ENCODE peak calls at places on chromosomes 2 and 18, in ten cellular contexts. Q is brain microvascular endothelial cell, C is AG04450, N is ovary, D is cardiac fibroblast, G is astrocyte of the spinal cord, A is body of pancreas, F is transverse colon, W is kidney epithelial cell, J is AG04449. M is an unnamed sample.

GRCh38 chr2:226691265-226691664 is 108.4 kb downstream of the IRS1 start:
- DNase-seq in J (no peak), C (no peak), W (no peak), Q (no peak), A (no peak), G (peak; percentile 21), F (no peak), D (no peak), N (no peak), M (no peak)

GRCh38 chr2:74286725-74287124 is 56.5 kb downstream of the SLC4A5 start:
- DNase-seq in A (no peak), G (no peak), J (no peak), C (no peak), N (no peak), D (no peak), F (no peak), Q (no peak), W (no peak), M (peak; percentile 9)

GRCh38 chr2:227829337-227829736 is 15.7 kb downstream of the CCL20 start:
- DNase-seq in W (no peak), C (no peak), G (no peak), J (no peak), D (no peak), N (no peak), Q (no peak), F (no peak), A (no peak), M (no peak)

GRCh38 chr2:180763249-180763989 is 217.0 kb upstream of the UBE2E3 start:
- DNase-seq in Q (no peak), W (no peak), A (no peak), J (no peak), N (no peak), C (no peak), D (no peak), F (no peak), G (no peak), M (no peak)

GRCh38 chr2:149863227-149863626 is 275.7 kb upstream of the MMADHC start:
- DNase-seq in N (no peak), Q (no peak), A (no peak), D (no peak), J (no peak), W (no peak), C (no peak), G (no peak), F (no peak), M (no peak)

GRCh38 chr18:68438983-68439382 is 275.9 kb downstream of the TMX3 start:
- DNase-seq in G (no peak), D (peak; percentile 56), C (no peak), W (no peak), A (peak; percentile 5), F (no peak), N (no peak), Q (no peak), J (peak; percentile 72), M (no peak)

GRCh38 chr18:10456718-10457499 is 2.5 kb downstream of the APCDD1 start:
- DNase-seq in N (no peak), W (no peak), D (no peak), Q (no peak), G (no peak), J (no peak), F (no peak), A (no peak), C (no peak), M (no peak)

GRCh38 chr18:3154214-3154613 is 65.6 kb downstream of the MYOM1 start:
- DNase-seq in N (no peak), J (no peak), W (no peak), A (no peak), D (no peak), G (no peak), F (no peak), Q (no peak), C (no peak), M (no peak)

GRCh38 chr2:196464311-196464710 is 175.2 kb upstream of the CCDC150 start:
- DNase-seq in N (no peak), G (peak; percentile 24), J (no peak), Q (no peak), F (no peak), W (no peak), D (no peak), A (no peak), C (no peak), M (no peak)

GRCh38 chr18:22563098-22563707 is 145.5 kb upstream of the CTAGE1 start:
- DNase-seq in Q (peak; percentile 91), A (peak; percentile 63), N (peak; percentile 59), F (peak; percentile 35), G (peak; percentile 92), W (peak; percentile 61), C (peak; percentile 78), D (peak; percentile 97), J (peak; percentile 70), M (peak; percentile 64)

GRCh38 chr2:217475101-217475500 is 527.7 kb downstream of the TNS1 start:
- DNase-seq in D (no peak), Q (no peak), G (peak; percentile 53), A (no peak), F (no peak), W (no peak), C (no peak), J (no peak), N (no peak), M (no peak)

GRCh38 chr2:183243760-183244159 is 119.5 kb downstream of the NUP35 start:
- DNase-seq in N (no peak), J (no peak), W (no peak), F (no peak), A (no peak), D (no peak), Q (no peak), G (no peak), C (no peak), M (no peak)

GRCh38 chr18:68181956-68182355 is 533.0 kb downstream of the TMX3 start:
- DNase-seq in W (no peak), D (peak; percentile 40), Q (peak; percentile 9), C (no peak), J (no peak), F (no peak), G (no peak), A (no peak), N (no peak), M (no peak)

GRCh38 chr18:35837922-35838496 is 134.5 kb upstream of the RMP24 start:
- DNase-seq in D (no peak), A (no peak), N (no peak), W (no peak), Q (no peak), C (no peak), G (no peak), J (no peak), F (no peak), M (no peak)

GRCh38 chr2:35428548-35428947 is 927.0 kb upstream of the CRIM1 start:
- DNase-seq in N (no peak), G (peak; percentile 7), F (peak; percentile 10), J (no peak), W (no peak), Q (peak; percentile 1), A (peak; percentile 19), D (peak; percentile 1), C (no peak), M (peak; percentile 47)
- TF ChIP-seq CTCF in N (no peak), G (peak; percentile 43), F (no peak), J (peak; percentile 14), W (peak; percentile 79), Q (peak; percentile 71), A (peak; percentile 28), D (peak; percentile 36), C (peak; percentile 34), M (peak; percentile 64)

DNA sequence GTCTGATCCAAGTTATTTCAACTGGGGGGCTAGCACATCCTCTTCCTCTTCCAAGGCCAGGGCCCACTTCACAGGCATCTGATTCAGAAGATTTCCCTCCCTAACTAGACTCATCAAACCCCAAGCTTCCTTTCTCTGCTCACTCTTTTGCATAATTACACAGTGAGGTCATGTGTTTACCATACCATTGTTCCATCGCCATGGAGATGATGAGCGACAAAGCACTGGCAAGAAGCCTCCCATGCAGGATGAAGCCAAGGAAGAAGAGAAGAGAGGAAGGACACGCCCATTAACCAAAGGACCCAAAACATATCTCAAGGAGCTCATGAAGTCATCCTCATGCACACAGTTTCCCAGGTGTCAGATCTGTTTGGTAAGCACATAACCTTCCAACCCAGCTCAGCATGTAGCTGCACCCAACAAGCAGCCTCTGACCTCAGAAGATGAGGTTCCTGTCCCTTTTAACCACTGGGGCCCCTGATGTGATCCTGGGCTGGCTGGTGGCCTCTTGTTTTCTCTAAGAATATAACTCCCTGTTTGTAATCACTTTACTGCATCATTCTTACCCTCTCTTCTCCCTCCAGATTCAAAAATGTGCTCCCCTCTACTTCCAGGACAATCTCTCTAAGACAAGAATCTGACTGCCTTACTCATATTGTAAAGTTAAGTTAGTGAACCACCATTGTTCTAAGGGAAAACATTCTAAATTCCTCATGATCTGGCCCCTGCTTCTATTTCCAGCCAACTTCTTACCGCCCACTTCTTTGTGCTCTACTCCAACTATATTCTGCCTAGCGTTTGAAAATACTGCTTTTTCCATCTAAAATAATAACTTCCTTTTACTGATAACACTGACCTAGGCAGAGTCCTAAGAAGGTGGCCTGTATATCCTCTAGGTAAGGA is 190.1 kb downstream of the TTC32 start:
- DNase-seq in D (peak; percentile 97), J (peak; percentile 83), A (peak; percentile 19), W (peak; percentile 94), G (peak; percentile 95), N (no peak), Q (peak; percentile 98), F (peak; percentile 26), C (peak; percentile 87), M (peak; percentile 7)
- H3K4me3 ChIP-seq in D (no peak overlapping the region), J (no peak overlapping the region), A (no peak overlapping the region), W (no peak overlapping the region), G (no peak overlapping the region), N (no peak overlapping the region), Q (no peak overlapping the region), F (no peak overlapping the region), C (no peak overlapping the region), M (no peak overlapping the region)

DNA sequence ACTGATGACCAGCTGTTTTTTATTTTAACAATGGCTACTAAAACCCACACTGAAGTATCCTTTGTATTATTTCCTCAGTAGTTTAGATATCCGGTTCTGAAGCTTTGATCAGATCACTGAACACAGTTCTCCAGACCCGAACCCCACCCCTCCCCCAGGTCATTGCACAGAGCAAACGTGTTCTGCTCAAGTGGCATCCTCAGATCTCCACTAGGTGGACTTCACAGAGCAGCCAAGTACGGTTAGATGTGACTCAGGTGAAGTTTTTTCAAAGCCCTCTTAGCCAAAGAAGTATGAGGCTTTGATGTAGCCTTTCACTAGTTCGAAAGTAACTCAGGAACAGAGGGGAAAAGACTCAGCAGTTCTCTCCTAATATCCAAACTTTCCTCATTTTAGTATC is 142.7 kb upstream of the NRP2 start:
- DNase-seq in C (no peak), W (no peak), Q (no peak), G (no peak), D (no peak), N (no peak), F (no peak), A (no peak), J (no peak), M (peak; percentile 4)
- TF ChIP-seq CTCF in C (peak; percentile 3), W (no peak), Q (peak; percentile 23), G (no peak), D (no peak), N (no peak), F (no peak), A (no peak), J (no peak), M (no peak)

DNA sequence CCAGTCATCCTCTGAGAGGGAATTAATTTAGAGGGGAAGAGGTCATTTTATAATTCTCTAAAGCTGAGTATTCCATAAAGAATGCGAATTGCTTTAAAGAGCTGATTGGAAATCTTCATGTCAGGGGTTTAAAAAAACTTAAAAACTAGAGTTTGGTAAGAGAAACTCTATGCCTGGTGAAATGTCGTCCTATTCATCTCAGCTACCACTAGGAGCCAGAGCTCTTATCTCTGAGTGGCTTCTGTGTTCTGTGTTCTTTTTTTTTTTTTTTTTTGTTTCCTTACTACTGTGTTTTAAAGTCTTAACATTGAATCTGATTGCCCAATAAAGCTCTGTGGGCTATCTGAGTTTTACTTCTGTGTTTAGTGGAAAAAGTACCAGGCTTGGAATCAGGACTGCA is 494.9 kb downstream of the RIT2 start:
- DNase-seq in Q (no peak), A (no peak), C (no peak), G (no peak), F (no peak), J (no peak), D (peak; percentile 22), W (no peak), N (no peak), M (no peak)
- H3K4me3 ChIP-seq in Q (no peak overlapping the region), A (no peak overlapping the region), C (no peak overlapping the region), G (no peak overlapping the region), F (no peak overlapping the region), J (no peak overlapping the region), D (no peak overlapping the region), W (no peak overlapping the region), N (no peak overlapping the region), M (no peak overlapping the region)

M was measured in GM12865.